ENCODE peak calls at places on chromosomes 4 and X, in seven cellular contexts. E is fibroblast of villous mesenchyme, M is WTC11, Q is HFFc6, B is IMR-90, C is fibroblast of mammary gland, J is colonic mucosa. V is an unnamed sample.

GRCh38 chr4:114311745-114312144 is 286.9 kb upstream of the UGT8 start:
- DNase-seq in E (no peak), Q (no peak), C (no peak), J (no peak), M (no peak), B (no peak), V (no peak)

GRCh38 chr4:41622816-41623215 is 84.9 kb downstream of the LIMCH1 start:
- DNase-seq in J (no peak), E (no peak), M (no peak), B (no peak), C (no peak), Q (no peak), V (no peak)

GRCh38 chr4:85611661-85612060 is 136.7 kb downstream of the ARHGAP24 start:
- DNase-seq in J (no peak), C (no peak), Q (no peak), B (no peak), E (no peak), M (no peak), V (no peak)

GRCh38 chr4:168811207-168811606 is 198.8 kb downstream of the CBR4 start:
- DNase-seq in Q (no peak), B (no peak), C (no peak), E (no peak), J (no peak), M (no peak), V (no peak)

GRCh38 chr4:39255266-39255665 is 72.9 kb downstream of the WDR19 start:
- DNase-seq in B (peak), J (no peak), M (no peak), Q (peak), E (peak), C (peak), V (no peak)

GRCh38 chr4:79609853-79610252 is 201.8 kb upstream of the GK2 start:
- DNase-seq in C (no peak), Q (no peak), E (no peak), B (no peak), M (no peak), J (no peak), V (no peak)

GRCh38 chr4:141247430-141247780 is 26.7 kb downstream of the ZNF330 start:
- DNase-seq in C (peak), J (no peak), Q (no peak), M (no peak), E (peak), B (no peak), V (no peak)

GRCh38 chr4:121827851-121828250 is 4.2 kb upstream of the CCNA2 start:
- DNase-seq in C (peak), E (no peak), J (no peak), Q (peak), M (no peak), B (peak), V (no peak)

DNA sequence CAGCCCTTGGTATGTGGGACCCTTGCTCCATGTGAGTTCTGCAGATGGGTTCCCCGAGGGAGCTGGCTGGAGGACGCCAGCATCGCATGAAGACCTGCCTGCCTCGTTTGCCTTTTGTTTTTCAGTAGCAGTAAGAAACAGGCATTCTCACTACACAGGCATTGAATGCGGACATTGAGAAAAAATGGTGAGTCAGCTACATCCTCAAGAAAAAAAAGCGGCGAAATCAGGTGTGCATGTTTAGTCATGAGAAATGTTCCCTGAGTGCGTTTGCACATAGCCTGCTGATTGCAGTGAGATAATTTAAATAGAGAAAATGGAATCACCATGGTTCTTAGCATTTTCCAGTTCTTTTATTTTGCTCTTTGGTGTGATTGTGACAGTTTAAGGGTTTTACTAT is 54.1 kb upstream of the CLDN34 start:
- DNase-seq in Q (no peak), J (no peak), C (peak), M (no peak), B (peak), E (no peak), V (no peak)
- TF ChIP-seq CTCF in Q (no peak), J (no peak), C (no peak), M (no peak), B (no peak), E (no peak), V (no peak)

GRCh38 chr4:4755306-4755705 is 104.2 kb upstream of the MSX1 start:
- DNase-seq in E (no peak), C (no peak), J (no peak), B (no peak), Q (no peak), M (no peak), V (no peak)
- TF ChIP-seq CTCF in E (no peak), C (no peak), J (no peak), B (no peak), Q (peak), M (no peak), V (no peak)

GRCh38 chr4:177554966-177555574 is 112.8 kb upstream of the AGA start:
- DNase-seq in M (no peak), J (peak), Q (peak), C (peak), B (peak), E (peak), V (peak)
- TF ChIP-seq CTCF in M (peak), J (peak), Q (peak), C (peak), B (peak), E (peak), V (peak)

DNA sequence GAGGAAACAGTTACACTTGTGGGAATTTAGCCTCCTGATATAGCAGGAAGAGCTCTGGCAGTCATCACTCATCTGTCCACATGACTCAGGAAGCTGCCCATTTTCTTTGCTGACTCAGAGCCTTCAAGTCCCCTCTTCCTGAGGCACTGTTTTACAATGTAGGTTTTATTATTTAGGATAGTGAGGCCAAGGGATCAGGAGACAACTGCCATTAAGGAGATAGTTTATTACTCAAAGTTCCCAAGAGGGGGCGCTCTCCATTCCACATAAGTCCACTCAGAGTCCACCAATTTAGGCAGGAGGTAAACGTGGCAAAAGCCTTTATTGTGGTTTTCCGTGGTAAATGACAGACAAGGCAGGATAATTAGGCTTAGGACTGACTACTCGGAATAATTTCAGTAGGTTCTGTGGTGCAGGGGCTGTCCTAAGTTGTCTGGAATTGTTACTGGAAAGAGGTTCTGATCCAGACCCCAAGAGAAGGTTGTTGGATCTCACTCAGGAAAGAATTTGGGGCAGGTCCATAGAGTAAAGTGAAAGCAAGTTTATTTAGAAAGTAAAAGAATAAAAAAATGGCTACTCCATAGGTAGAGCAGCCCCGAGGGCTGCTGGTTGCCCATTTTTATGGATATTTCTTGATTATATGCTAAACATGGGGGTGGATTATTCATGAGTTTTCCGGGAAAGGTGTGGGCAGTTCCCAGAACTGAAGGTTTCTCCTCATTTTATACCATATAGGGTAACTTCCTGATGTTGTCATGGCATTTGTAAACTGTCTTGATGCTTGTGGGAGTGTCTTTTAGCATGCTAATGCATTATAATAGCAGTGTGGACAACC is 96.0 kb upstream of the RAB40AL start:
- DNase-seq in J (no peak), M (no peak), Q (no peak), C (peak), E (peak), B (peak), V (no peak)
- TF ChIP-seq CTCF in J (no peak), M (peak), Q (peak), C (peak), E (no peak), B (peak), V (peak)

DNA sequence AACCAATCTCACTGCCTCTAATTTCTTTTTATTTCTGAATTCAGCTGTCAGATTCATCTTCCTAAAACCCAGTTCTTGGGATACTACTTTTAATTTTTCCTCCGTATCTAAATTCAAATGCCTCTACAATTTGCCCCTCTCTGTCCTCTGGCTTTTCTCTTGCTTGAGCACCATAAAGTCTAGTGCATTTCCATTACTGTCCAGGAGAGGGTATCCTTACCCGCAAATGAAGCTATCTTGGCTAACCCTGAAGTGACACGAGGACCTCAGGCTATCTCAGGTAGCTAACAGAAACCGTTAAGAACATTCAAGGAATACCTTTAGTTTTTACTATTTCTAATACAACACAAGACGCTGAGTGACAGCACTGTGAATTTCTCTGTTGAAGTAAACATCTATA is 49.4 kb upstream of the PRR32 start:
- DNase-seq in J (no peak), B (no peak), E (no peak), M (no peak), C (peak), Q (no peak), V (no peak)
- TF ChIP-seq CTCF in J (peak), B (peak), E (no peak), M (no peak), C (peak), Q (peak), V (peak)

DNA sequence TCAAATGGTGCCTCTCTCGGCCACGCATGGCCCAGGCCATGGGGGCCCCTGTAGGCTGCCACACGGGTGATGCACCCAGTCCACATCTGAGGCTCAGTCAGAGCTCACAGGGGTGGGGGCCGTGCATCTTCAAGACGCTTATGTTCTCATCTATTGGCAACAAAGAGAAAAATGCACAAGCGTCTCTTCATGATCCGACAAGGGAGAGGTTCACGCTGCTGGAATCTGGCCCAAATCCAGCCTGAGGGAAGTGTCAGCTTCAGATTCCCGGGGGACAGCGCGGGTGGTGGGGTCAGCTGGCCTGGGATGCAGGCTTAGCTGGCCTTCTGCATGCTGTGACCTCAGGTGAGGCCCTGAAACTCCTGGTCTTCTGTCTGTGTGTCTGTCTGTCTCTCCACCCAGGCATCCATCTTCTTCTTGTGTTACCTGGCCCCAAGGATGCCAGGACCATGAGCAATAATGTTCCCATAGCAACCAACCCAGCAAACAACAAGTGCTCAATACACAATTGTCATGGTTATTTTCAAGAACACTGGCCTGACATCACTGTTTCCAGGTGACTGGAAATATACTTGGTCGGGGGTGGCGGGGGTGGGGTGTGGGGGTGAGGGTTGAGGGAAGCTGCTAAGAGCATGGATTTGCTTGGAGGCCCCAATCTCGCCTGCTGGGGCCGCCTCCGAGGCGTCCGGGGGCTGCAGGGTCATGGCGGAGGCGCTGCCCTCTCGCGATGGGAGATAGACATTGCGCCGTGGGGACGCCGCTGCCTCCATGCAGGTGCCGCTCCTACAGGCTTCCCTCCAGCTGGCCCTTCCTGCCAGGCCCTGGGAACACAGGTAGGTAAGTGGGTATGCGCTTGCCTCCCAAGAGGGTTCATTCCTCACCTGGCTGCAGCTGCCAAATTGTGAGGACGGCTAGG is 48.3 kb downstream of the ABLIM2 start:
- DNase-seq in E (no peak), B (no peak), M (peak), C (no peak), J (no peak), Q (peak), V (peak)
- TF ChIP-seq CTCF in E (no peak), B (no peak), M (peak), C (no peak), J (no peak), Q (peak), V (peak)

V was measured in glutamatergic neuron.